ENCODE peak calls at places on chromosomes 4 and X, in five cellular contexts. I is K562, F is GM12878, M is GM23338, X is HepG2. U is an unnamed sample.

GRCh38 chr4:183485411-183486160 is 19.3 kb upstream of the ING2 start:
- DNase-seq in I (no peak), F (no peak), M (no peak), X (no peak), U (no peak)

GRCh38 chr4:5967783-5968182 is 50.4 kb downstream of the C4orf50 start:
- DNase-seq in I (no peak), F (no peak), M (peak; percentile 42), X (no peak), U (no peak)

GRCh38 chr4:113951263-113951662 is 28.2 kb downstream of the ARSJ start:
- DNase-seq in I (no peak), F (no peak), M (no peak), X (no peak), U (no peak)

GRCh38 chr4:14771504-14772175 is 230.6 kb upstream of the CPEB2 start:
- DNase-seq in I (no peak), F (no peak), M (no peak), X (no peak), U (no peak)

GRCh38 chrX:2703991-2704369 is 12.9 kb downstream of the CD99 start:
- DNase-seq in I (no peak), F (no peak), M (peak; percentile 56), X (no peak), U (no peak)

GRCh38 chrX:78658851-78659744 is at the start of gene RTL3:
- DNase-seq in I (no peak), F (no peak), M (no peak), X (no peak), U (no peak)

GRCh38 chr4:184651899-184652298 is 2.4 kb downstream of the PRIMPOL start:
- DNase-seq in I (no peak), F (no peak), M (peak; percentile 51), X (no peak), U (no peak)

GRCh38 chr4:163816494-163816893 is 322.0 kb downstream of the TMA16 start:
- DNase-seq in I (no peak), F (no peak), M (peak; percentile 30), X (no peak), U (no peak)

GRCh38 chrX:150587585-150588503 is 19.4 kb downstream of the MTM1 start:
- DNase-seq in I (peak; percentile 26), F (no peak), M (no peak), X (no peak), U (peak; percentile 30)

GRCh38 chrX:134144231-134144630 is 92.8 kb upstream of the CCDC160 start:
- DNase-seq in I (no peak), F (no peak), M (peak; percentile 35), X (peak; percentile 25), U (no peak)

GRCh38 chrX:13090261-13091110 is 46.1 kb upstream of the FAM9C start:
- DNase-seq in I (peak; percentile 14), F (no peak), M (no peak), X (peak; percentile 67), U (no peak)

GRCh38 chr4:38803833-38804653 is 548 bp downstream of the TLR1 start:
- DNase-seq in I (no peak), F (peak; percentile 99), M (no peak), X (no peak), U (no peak)

GRCh38 chrX:135737361-135738071 is 24.1 kb downstream of the CT45A1 start:
- DNase-seq in I (no peak), F (no peak), M (peak; percentile 15), X (no peak), U (no peak)

GRCh38 chr4:71194454-71194853 is 144.4 kb upstream of the SLC4A4 start:
- DNase-seq in I (no peak), F (no peak), M (no peak), X (no peak), U (no peak)

GRCh38 chr4:104986306-104986705 is 160.4 kb upstream of the TET2 start:
- DNase-seq in I (no peak), F (no peak), M (no peak), X (no peak), U (no peak)

GRCh38 chr4:184287697-184288255 is 70.1 kb upstream of the ENPP6 start:
- DNase-seq in I (no peak), F (no peak), M (peak; percentile 29), X (peak; percentile 64), U (no peak)

GRCh38 chrX:65607070-65607742 is 60.2 kb upstream of the MSN start:
- DNase-seq in I (no peak), F (no peak), M (no peak), X (no peak), U (no peak)

GRCh38 chr4:154004028-154004427 is 215.1 kb upstream of the SFRP2 start:
- DNase-seq in I (no peak), F (no peak), M (no peak), X (no peak), U (no peak)

GRCh38 chr4:89994176-89994873 is 99.7 kb downstream of the MMRN1 start:
- DNase-seq in I (no peak), F (no peak), M (no peak), X (peak; percentile 68), U (no peak)

GRCh38 chr4:38678078-38678477 is 14.1 kb downstream of the KLF3 start:
- DNase-seq in I (no peak), F (no peak), M (no peak), X (no peak), U (no peak)

GRCh38 chr4:77015390-77015789 is 60.4 kb downstream of the CCNI start:
- DNase-seq in I (no peak), F (no peak), M (peak; percentile 66), X (no peak), U (no peak)

GRCh38 chrX:18886344-18887161 is 97.4 kb downstream of the PHKA2 start:
- DNase-seq in I (peak; percentile 61), F (peak; percentile 66), M (peak; percentile 70), X (peak; percentile 22), U (peak; percentile 48)

GRCh38 chrX:12973561-12974216 is 1.2 kb upstream of the TMSB4X start:
- DNase-seq in I (no peak), F (no peak), M (no peak), X (no peak), U (no peak)

GRCh38 chrX:51852621-51853020 is 40.8 kb upstream of the MAGED1 start:
- DNase-seq in I (no peak), F (no peak), M (peak; percentile 46), X (no peak), U (no peak)

GRCh38 chr4:36677122-36677521 is 395.7 kb downstream of the DTHD1 start:
- DNase-seq in I (no peak), F (no peak), M (no peak), X (no peak), U (no peak)

GRCh38 chrX:11665144-11666040 is at the start of gene ARHGAP6:
- DNase-seq in I (no peak), F (no peak), M (peak; percentile 62), X (no peak), U (peak; percentile 57)

GRCh38 chrX:152635941-152636340 is 1.8 kb upstream of the GABRQ start:
- DNase-seq in I (peak; percentile 31), F (no peak), M (peak; percentile 79), X (peak; percentile 27), U (peak; percentile 53)

GRCh38 chr4:181896609-181897008 is 346.6 kb upstream of the TENM3 start:
- DNase-seq in I (no peak), F (no peak), M (no peak), X (no peak), U (no peak)

GRCh38 chrX:46433892-46434291 is 111.3 kb downstream of the ZNF674 start:
- DNase-seq in I (no peak), F (no peak), M (no peak), X (no peak), U (no peak)

GRCh38 chrX:125394449-125394848 is 74.8 kb downstream of the TEX13C start:
- DNase-seq in I (no peak), F (no peak), M (peak; percentile 32), X (no peak), U (no peak)

GRCh38 chr4:100372432-100372831 is 145.4 kb downstream of the EMCN start:
- DNase-seq in I (no peak), F (no peak), M (peak; percentile 67), X (peak; percentile 1), U (peak; percentile 13)

GRCh38 chr4:25926473-25926872 is 12.5 kb downstream of the SMIM20 start:
- DNase-seq in I (no peak), F (no peak), M (no peak), X (no peak), U (no peak)

GRCh38 chr4:53786632-53787031 is 195.3 kb upstream of the LNX1 start:
- DNase-seq in I (no peak), F (no peak), M (no peak), X (no peak), U (no peak)

GRCh38 chrX:150773634-150774033 is 80.4 kb downstream of the MTMR1 start:
- DNase-seq in I (no peak), F (no peak), M (no peak), X (no peak), U (no peak)

GRCh38 chr4:146271466-146271865 is 57.1 kb downstream of the REELD1 start:
- DNase-seq in I (no peak), F (peak; percentile 51), M (no peak), X (no peak), U (no peak)
- TF ChIP-seq CREB1 in I (no peak), F (no peak), M (no peak), X (no peak), U (no peak)

GRCh38 chr4:177263818-177264217 is 45.9 kb upstream of the NEIL3 start:
- DNase-seq in I (no peak), F (no peak), M (peak; percentile 10), X (no peak), U (no peak)
- TF ChIP-seq CREB1 in I (no peak), F (no peak), M (no peak), X (no peak), U (no peak)

DNA sequence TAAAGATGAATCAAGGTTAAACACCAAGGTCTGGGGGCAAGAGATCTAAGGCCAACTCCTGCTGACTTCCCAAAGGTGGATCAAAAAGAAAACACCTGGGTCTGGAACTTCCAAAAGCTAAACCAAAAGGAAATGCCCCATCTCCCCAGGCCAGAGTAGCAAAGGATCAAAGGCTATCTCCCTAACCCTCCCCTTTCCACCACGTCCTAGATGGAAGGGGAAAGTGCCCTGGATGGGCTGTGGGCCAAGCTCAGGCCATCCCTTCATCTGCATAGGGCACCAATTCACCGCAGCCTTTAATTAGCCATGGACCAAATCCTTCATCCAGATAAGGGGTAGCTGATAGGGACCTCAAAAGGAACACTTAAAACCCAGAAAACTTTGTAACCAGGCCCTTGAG is 100.2 kb downstream of the WDFY3 start:
- DNase-seq in I (no peak), F (no peak), M (no peak), X (no peak), U (no peak)
- TF ChIP-seq CREB1 in I (no peak), F (no peak), M (no peak), X (no peak), U (no peak)

DNA sequence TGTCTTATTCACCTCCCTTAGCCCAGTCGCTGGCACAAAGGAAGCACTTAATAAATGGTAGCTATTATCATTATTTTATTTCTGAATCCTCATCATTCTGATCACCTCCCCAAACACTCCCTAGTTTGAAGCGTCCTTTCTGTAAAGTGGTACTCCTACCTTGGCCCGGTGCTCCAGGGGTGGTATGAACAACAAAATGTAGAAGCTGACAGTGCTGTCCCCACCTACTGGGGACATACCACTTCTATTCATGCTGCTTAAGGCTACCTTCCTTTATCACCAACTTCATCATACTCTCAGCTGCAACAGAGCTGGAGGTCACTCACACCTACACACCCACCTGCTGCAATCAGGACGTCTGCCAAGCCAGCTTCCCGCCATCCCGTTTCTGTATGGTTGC is 40.8 kb upstream of the APLN start:
- DNase-seq in I (no peak), F (no peak), M (no peak), X (no peak), U (no peak)
- TF ChIP-seq CREB1 in I (no peak), F (no peak), M (no peak), X (no peak), U (no peak)